ENCODE peak calls at places on chromosomes 5 and 9, in four cellular contexts. One of them, this sample, is unnamed.

GRCh38 chr5:107553063-107553676 is 117.6 kb downstream of the EFNA5 start:
- DNase-seq in NT2/D1: no peak
- DNase-seq in GM12864: no peak
- DNase-seq in dorsolateral prefrontal cortex: no peak
- DNase-seq in this sample: no peak

GRCh38 chr5:152505442-152506042 is 100.5 kb upstream of the NMUR2 start:
- DNase-seq in NT2/D1: peak
- DNase-seq in GM12864: peak
- DNase-seq in dorsolateral prefrontal cortex: no peak
- DNase-seq in this sample: no peak

GRCh38 chr5:2681476-2681875 is 70.0 kb downstream of the IRX2 start:
- DNase-seq in NT2/D1: no peak
- DNase-seq in GM12864: no peak
- DNase-seq in dorsolateral prefrontal cortex: no peak
- DNase-seq in this sample: no peak

GRCh38 chr5:133778636-133779035 is 166.3 kb upstream of the FSTL4 start:
- DNase-seq in NT2/D1: no peak
- DNase-seq in GM12864: no peak
- DNase-seq in dorsolateral prefrontal cortex: no peak
- DNase-seq in this sample: no peak

GRCh38 chr5:89213584-89213983 is 330.6 kb upstream of the MEF2C start:
- DNase-seq in NT2/D1: no peak
- DNase-seq in GM12864: no peak
- DNase-seq in dorsolateral prefrontal cortex: no peak
- DNase-seq in this sample: no peak

GRCh38 chr5:165573445-165573844 is 2068.0 kb downstream of the MAT2B start:
- DNase-seq in NT2/D1: no peak
- DNase-seq in GM12864: no peak
- DNase-seq in dorsolateral prefrontal cortex: no peak
- DNase-seq in this sample: no peak

GRCh38 chr9:13049223-13049622 is 230.3 kb downstream of the MPDZ start:
- DNase-seq in NT2/D1: no peak
- DNase-seq in GM12864: no peak
- DNase-seq in dorsolateral prefrontal cortex: no peak
- DNase-seq in this sample: no peak

GRCh38 chr5:80198920-80199319 is 56.9 kb downstream of the SERINC5 start:
- DNase-seq in NT2/D1: no peak
- DNase-seq in GM12864: no peak
- DNase-seq in dorsolateral prefrontal cortex: no peak
- DNase-seq in this sample: no peak

GRCh38 chr5:73917433-73917832 is 291.4 kb downstream of the ARHGEF28 start:
- DNase-seq in NT2/D1: no peak
- DNase-seq in GM12864: no peak
- DNase-seq in dorsolateral prefrontal cortex: no peak
- DNase-seq in this sample: no peak

GRCh38 chr5:72007336-72008111 is 99.8 kb upstream of the MAP1B start:
- DNase-seq in NT2/D1: no peak
- DNase-seq in GM12864: no peak
- DNase-seq in dorsolateral prefrontal cortex: no peak
- DNase-seq in this sample: no peak

GRCh38 chr5:35129276-35129675 is 81.5 kb upstream of the AGXT2 start:
- DNase-seq in NT2/D1: no peak
- DNase-seq in GM12864: no peak
- DNase-seq in dorsolateral prefrontal cortex: no peak
- DNase-seq in this sample: no peak

GRCh38 chr9:92140074-92140753 is 25.0 kb upstream of the SPTLC1 start:
- DNase-seq in NT2/D1: peak
- DNase-seq in GM12864: no peak
- DNase-seq in dorsolateral prefrontal cortex: peak
- DNase-seq in this sample: no peak
- H3K4me3 ChIP-seq in NT2/D1: no peak
- H3K4me3 ChIP-seq in GM12864: no peak
- H3K4me3 ChIP-seq in dorsolateral prefrontal cortex: no peak
- H3K4me3 ChIP-seq in this sample: no peak

DNA sequence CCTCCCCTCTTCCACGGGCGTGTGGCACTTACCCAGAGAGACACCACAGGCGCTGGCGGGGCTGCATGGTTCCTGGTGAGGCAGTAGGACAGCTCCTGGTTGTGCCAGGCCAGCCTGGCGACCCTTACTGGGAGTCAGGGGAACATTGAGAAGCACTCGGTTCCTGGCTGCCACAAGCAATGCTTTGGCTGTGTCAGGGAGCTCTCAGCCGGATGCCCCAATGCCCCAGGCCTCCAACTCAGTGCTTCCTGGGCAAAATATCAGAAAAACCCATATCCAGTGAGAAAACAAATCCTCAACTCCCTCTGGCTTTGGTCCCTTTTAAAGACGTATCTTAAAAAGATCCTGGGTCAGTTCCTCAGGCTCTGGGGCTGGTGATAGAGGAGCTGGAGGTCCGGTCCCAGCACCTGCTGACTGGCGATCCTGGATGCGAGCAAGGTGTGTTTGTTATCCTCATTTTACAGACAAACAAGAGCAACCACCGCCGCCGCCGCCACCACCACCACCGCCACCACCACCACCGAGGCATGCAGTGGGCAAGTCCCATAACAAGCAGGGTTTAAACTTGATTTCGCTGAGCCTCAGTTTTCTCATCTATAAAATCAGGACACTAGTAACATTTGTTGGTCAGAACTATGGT is 4.1 kb downstream of the NKX2-5 start:
- DNase-seq in NT2/D1: no peak
- DNase-seq in GM12864: no peak
- DNase-seq in dorsolateral prefrontal cortex: no peak
- DNase-seq in this sample: no peak
- H3K4me3 ChIP-seq in NT2/D1: no peak
- H3K4me3 ChIP-seq in GM12864: no peak
- H3K4me3 ChIP-seq in dorsolateral prefrontal cortex: no peak
- H3K4me3 ChIP-seq in this sample: no peak

GRCh38 chr5:147509041-147509709 is 693 bp downstream of the DPYSL3 start:
- DNase-seq in NT2/D1: no peak
- DNase-seq in GM12864: no peak
- DNase-seq in dorsolateral prefrontal cortex: no peak
- DNase-seq in this sample: no peak

GRCh38 chr5:147507480-147508126 is 2.3 kb downstream of the DPYSL3 start:
- DNase-seq in NT2/D1: no peak
- DNase-seq in GM12864: no peak
- DNase-seq in dorsolateral prefrontal cortex: no peak
- DNase-seq in this sample: no peak

GRCh38 chr5:147510885-147511284 is 1.0 kb upstream of the DPYSL3 start:
- DNase-seq in NT2/D1: no peak
- DNase-seq in GM12864: no peak
- DNase-seq in dorsolateral prefrontal cortex: no peak
- DNase-seq in this sample: no peak

GRCh38 chr5:147509710-147510651 is at the start of gene DPYSL3:
- DNase-seq in NT2/D1: no peak
- DNase-seq in GM12864: no peak
- DNase-seq in dorsolateral prefrontal cortex: peak
- DNase-seq in this sample: no peak

GRCh38 chr5:147508711-147509040 is 1.2 kb downstream of the DPYSL3 start:
- DNase-seq in NT2/D1: no peak
- DNase-seq in GM12864: no peak
- DNase-seq in dorsolateral prefrontal cortex: no peak
- DNase-seq in this sample: no peak
- H3K4me3 ChIP-seq in NT2/D1: peak
- H3K4me3 ChIP-seq in GM12864: no peak
- H3K4me3 ChIP-seq in dorsolateral prefrontal cortex: peak
- H3K4me3 ChIP-seq in this sample: peak

GRCh38 chr9:121742923-121743322 is 91.5 kb downstream of the DAB2IP start:
- DNase-seq in NT2/D1: no peak
- DNase-seq in GM12864: no peak
- DNase-seq in dorsolateral prefrontal cortex: no peak
- DNase-seq in this sample: no peak
- H3K4me3 ChIP-seq in NT2/D1: no peak
- H3K4me3 ChIP-seq in GM12864: no peak
- H3K4me3 ChIP-seq in dorsolateral prefrontal cortex: no peak
- H3K4me3 ChIP-seq in this sample: no peak

GRCh38 chr5:119074419-119074818 is 3.5 kb downstream of the DMXL1 start:
- DNase-seq in NT2/D1: no peak
- DNase-seq in GM12864: no peak
- DNase-seq in dorsolateral prefrontal cortex: no peak
- DNase-seq in this sample: no peak
- H3K4me3 ChIP-seq in NT2/D1: no peak
- H3K4me3 ChIP-seq in GM12864: peak
- H3K4me3 ChIP-seq in dorsolateral prefrontal cortex: no peak
- H3K4me3 ChIP-seq in this sample: no peak

DNA sequence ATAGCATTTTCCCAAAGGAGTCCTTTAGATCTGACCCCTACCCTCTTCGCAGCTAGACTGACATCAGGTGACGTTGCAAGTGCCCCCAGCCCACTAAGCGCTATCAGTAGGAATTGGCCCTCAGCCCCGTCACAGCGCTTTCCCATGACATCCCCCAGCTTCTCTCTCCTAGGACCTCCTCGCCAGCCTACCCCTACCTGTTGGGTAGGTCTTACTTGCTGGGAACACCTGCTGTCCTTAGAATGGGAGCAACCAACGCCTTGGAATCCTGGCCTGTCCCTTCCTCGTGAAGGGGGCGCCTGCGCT is 589 bp upstream of the PIP5K1B start:
- DNase-seq in NT2/D1: no peak
- DNase-seq in GM12864: no peak
- DNase-seq in dorsolateral prefrontal cortex: no peak
- DNase-seq in this sample: no peak
- H3K4me3 ChIP-seq in NT2/D1: peak
- H3K4me3 ChIP-seq in GM12864: peak
- H3K4me3 ChIP-seq in dorsolateral prefrontal cortex: peak
- H3K4me3 ChIP-seq in this sample: no peak

This sample was measured in keratinocyte.